ENCODE peak calls at places on chromosome 16, in nine cellular contexts. K is foreskin fibroblast, W is lower lobe of right lung, H is cardiac muscle cell, M is left ventricle myocardium inferior, E is fibroblast of the aortic adventitia, Y is osteoblast, I is right atrium auricular region, L is cardiac fibroblast. V is an unnamed sample.

GRCh38 chr16:56897026-56897799 is 32.2 kb downstream of the SLC12A3 start:
- DNase-seq in M (no peak), W (no peak), L (no peak), E (no peak), I (no peak), H (no peak), Y (no peak), K (no peak), V (no peak)

GRCh38 chr16:645852-646678 is 3.1 kb upstream of the WDR90 start:
- DNase-seq in E (no peak), M (peak), I (no peak), Y (no peak), L (no peak), W (peak), K (no peak), H (no peak), V (no peak)

GRCh38 chr16:2428051-2428786 is 1.0 kb upstream of the CCNF start:
- DNase-seq in M (no peak), H (peak), K (peak), E (peak), L (peak), W (no peak), Y (peak), I (no peak), V (peak)

GRCh38 chr16:56203052-56203451 is 11.8 kb downstream of the GNAO1 start:
- DNase-seq in K (no peak), L (no peak), E (peak), M (no peak), W (no peak), H (no peak), Y (no peak), I (no peak), V (peak)

GRCh38 chr16:70680495-70681381 is 5.1 kb downstream of the MTSS2 start:
- DNase-seq in M (peak), K (no peak), Y (no peak), E (no peak), W (no peak), H (no peak), I (no peak), L (no peak), V (no peak)

GRCh38 chr16:60137891-60138290 is 1403.8 kb upstream of the GOT2 start:
- DNase-seq in H (no peak), W (no peak), I (no peak), E (no peak), K (no peak), M (no peak), L (no peak), Y (no peak), V (no peak)

GRCh38 chr16:15502041-15502725 is 67.8 kb downstream of the BMERB1 start:
- DNase-seq in L (peak), Y (peak), H (no peak), E (peak), K (peak), I (no peak), W (no peak), M (no peak), V (peak)

GRCh38 chr16:57901480-57902069 is 69.4 kb downstream of the CNGB1 start:
- DNase-seq in I (no peak), Y (no peak), H (no peak), W (no peak), M (no peak), L (no peak), E (no peak), K (no peak), V (no peak)

GRCh38 chr16:83554096-83554495 is 253.7 kb upstream of the HSBP1 start:
- DNase-seq in Y (peak), K (no peak), W (no peak), L (peak), H (no peak), E (peak), I (no peak), M (no peak), V (no peak)

GRCh38 chr16:83552193-83552592 is 255.6 kb upstream of the HSBP1 start:
- DNase-seq in Y (peak), K (peak), I (no peak), H (no peak), E (peak), M (no peak), W (no peak), L (peak), V (no peak)

GRCh38 chr16:83552930-83553329 is 254.8 kb upstream of the HSBP1 start:
- DNase-seq in L (no peak), I (no peak), M (no peak), Y (no peak), E (no peak), W (no peak), K (no peak), H (no peak), V (no peak)

GRCh38 chr16:83549836-83550569 is 257.8 kb upstream of the HSBP1 start:
- DNase-seq in K (peak), H (no peak), W (no peak), I (no peak), Y (no peak), E (no peak), L (no peak), M (no peak), V (peak)
- TF ChIP-seq CTCF in K (no peak), H (no peak), W (no peak), I (no peak), Y (no peak), E (no peak), L (no peak), M (no peak), V (peak)

GRCh38 chr16:85898521-85899442 is at the start of gene IRF8:
- DNase-seq in I (peak), H (peak), W (peak), M (peak), E (no peak), Y (peak), L (peak), K (peak), V (peak)

GRCh38 chr16:85900031-85900792 is 1.2 kb downstream of the IRF8 start:
- DNase-seq in E (no peak), W (no peak), Y (no peak), L (no peak), I (no peak), K (no peak), M (no peak), H (no peak), V (no peak)

GRCh38 chr16:85894266-85894665 is 4.7 kb upstream of the IRF8 start:
- DNase-seq in K (no peak), W (no peak), E (no peak), M (no peak), H (no peak), I (peak), L (no peak), Y (no peak), V (peak)

GRCh38 chr16:85899444-85899843 is 482 bp downstream of the IRF8 start:
- DNase-seq in H (no peak), K (no peak), W (no peak), E (no peak), I (no peak), Y (no peak), M (no peak), L (no peak), V (no peak)

DNA sequence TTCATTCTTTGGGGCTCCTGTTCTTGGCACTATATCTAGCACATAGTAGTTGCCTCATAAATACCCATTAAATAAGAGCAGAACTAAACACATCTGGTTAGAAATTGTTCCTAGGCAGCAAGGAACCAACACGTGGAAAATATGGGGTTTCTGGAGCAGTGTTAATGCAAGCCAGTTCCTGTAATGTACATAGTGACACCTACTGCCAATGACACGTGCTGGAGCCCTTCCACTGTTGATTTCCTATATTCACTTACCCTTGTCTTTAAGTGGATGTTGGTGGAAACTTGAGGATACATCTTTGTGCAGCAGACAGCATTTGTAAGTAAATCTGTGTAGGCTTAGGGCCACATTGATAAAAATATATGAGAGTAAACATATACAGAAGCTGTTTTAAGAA is 1.6 kb upstream of the IRF8 start:
- DNase-seq in M (no peak), H (no peak), L (no peak), Y (no peak), W (no peak), K (no peak), E (no peak), I (no peak), V (no peak)
- TF ChIP-seq CTCF in M (no peak), H (no peak), L (no peak), Y (no peak), W (no peak), K (no peak), E (no peak), I (no peak), V (no peak)

GRCh38 chr16:22977294-22977697 is 163.3 kb downstream of the HS3ST2 start:
- DNase-seq in M (no peak), E (peak), H (peak), Y (no peak), L (no peak), W (no peak), I (no peak), K (peak), V (no peak)
- TF ChIP-seq CTCF in M (no peak), E (no peak), H (no peak), Y (peak), L (peak), W (peak), I (peak), K (peak), V (peak)

GRCh38 chr16:85027968-85028637 is 508 bp downstream of the KIAA0513 start:
- DNase-seq in W (no peak), E (no peak), H (no peak), K (no peak), M (no peak), Y (no peak), L (no peak), I (no peak), V (no peak)
- TF ChIP-seq CTCF in W (peak), E (no peak), H (peak), K (no peak), M (peak), Y (no peak), L (no peak), I (no peak), V (peak)

GRCh38 chr16:87233928-87234327 is 83.3 kb downstream of the C16orf95 start:
- DNase-seq in H (no peak), L (peak), K (peak), W (no peak), Y (peak), I (no peak), E (peak), M (no peak), V (peak)

GRCh38 chr16:87234601-87235000 is 82.6 kb downstream of the C16orf95 start:
- DNase-seq in M (no peak), L (no peak), K (no peak), Y (no peak), I (no peak), W (no peak), H (no peak), E (no peak), V (peak)

GRCh38 chr16:87238371-87238715 is 78.8 kb downstream of the C16orf95 start:
- DNase-seq in H (no peak), L (no peak), Y (no peak), I (no peak), M (no peak), K (no peak), E (no peak), W (no peak), V (no peak)

GRCh38 chr16:87236516-87237115 is 80.6 kb downstream of the C16orf95 start:
- DNase-seq in I (no peak), L (no peak), W (no peak), H (no peak), Y (no peak), E (no peak), M (no peak), K (no peak), V (no peak)

GRCh38 chr16:87235810-87236515 is 81.2 kb downstream of the C16orf95 start:
- DNase-seq in H (no peak), M (no peak), L (no peak), E (no peak), W (no peak), K (no peak), Y (no peak), I (no peak), V (peak)
- TF ChIP-seq CTCF in H (no peak), M (no peak), L (no peak), E (no peak), W (no peak), K (no peak), Y (peak), I (no peak), V (peak)

GRCh38 chr16:8372141-8372540 is 218.2 kb downstream of the TMEM114 start:
- DNase-seq in I (no peak), W (no peak), H (no peak), E (no peak), M (no peak), L (no peak), K (no peak), Y (no peak), V (peak)
- TF ChIP-seq CTCF in I (no peak), W (no peak), H (no peak), E (no peak), M (no peak), L (no peak), K (no peak), Y (no peak), V (no peak)

DNA sequence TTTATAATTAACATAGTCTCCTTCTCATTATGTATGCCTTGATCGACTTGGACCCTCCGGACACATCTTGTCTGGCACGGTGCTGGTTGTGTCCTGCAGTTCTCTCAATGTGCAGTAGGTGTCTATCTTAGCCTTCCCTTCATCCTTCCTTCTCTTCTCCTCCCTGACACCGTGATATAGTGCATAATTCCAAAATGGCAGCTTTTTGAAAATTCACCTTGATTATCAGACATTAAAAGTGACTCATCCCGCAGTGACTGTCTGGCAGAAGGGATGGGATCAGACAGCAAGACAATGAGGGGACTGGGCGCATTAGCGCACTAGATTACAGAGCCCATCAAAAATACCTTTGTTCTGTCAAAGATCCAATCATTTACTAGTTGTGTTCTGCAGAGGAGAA is 70.0 kb upstream of the PMFBP1 start:
- DNase-seq in K (peak), I (no peak), M (no peak), H (peak), W (no peak), L (peak), E (peak), Y (no peak), V (peak)
- TF ChIP-seq CTCF in K (peak), I (peak), M (peak), H (peak), W (peak), L (peak), E (peak), Y (peak), V (peak)

GRCh38 chr16:67926181-67926742 is 5.4 kb downstream of the CTRL start:
- DNase-seq in I (no peak), M (no peak), W (peak), E (peak), H (no peak), Y (peak), K (no peak), L (no peak), V (peak)
- TF ChIP-seq CTCF in I (no peak), M (no peak), W (no peak), E (peak), H (no peak), Y (peak), K (no peak), L (peak), V (peak)

V was measured in endodermal cell.